ENCODE peak calls at places on chromosomes 4 and X, in eight cellular contexts. A, G, F, R, Z, Y, C and J are unnamed samples.

GRCh38 chr4:6288871-6289270 is 19.2 kb downstream of the WFS1 start:
- DNase-seq in R (no peak), Z (no peak), G (no peak), C (no peak), F (no peak), A (no peak), Y (no peak), J (no peak)

GRCh38 chr4:680565-680930 is 6.2 kb downstream of the MYL5 start:
- DNase-seq in R (peak), C (no peak), G (no peak), A (no peak), Y (no peak), Z (no peak), F (no peak), J (no peak)

GRCh38 chrX:24988314-24988713 is 27.5 kb downstream of the ARX start:
- DNase-seq in F (no peak), G (no peak), C (no peak), R (no peak), A (no peak), Z (no peak), Y (no peak), J (no peak)

GRCh38 chr4:121072080-121072835 is at the start of gene NDNF:
- DNase-seq in F (no peak), Y (peak), C (no peak), R (peak), A (peak), Z (no peak), G (no peak), J (no peak)

GRCh38 chrX:110806145-110806544 is 10.5 kb upstream of the CHRDL1 start:
- DNase-seq in G (peak), F (peak), A (no peak), Z (no peak), C (no peak), Y (no peak), R (peak), J (no peak)

GRCh38 chr4:13545394-13545808 is 1.1 kb upstream of the NKX3-2 start:
- DNase-seq in A (no peak), R (no peak), F (no peak), Y (no peak), C (no peak), Z (no peak), G (no peak), J (no peak)

GRCh38 chrX:118666521-118666920 is 60.9 kb upstream of the IL13RA1 start:
- DNase-seq in F (no peak), R (no peak), A (no peak), Y (no peak), G (no peak), Z (no peak), C (no peak), J (no peak)

GRCh38 chrX:82589410-82589809 is 918.7 kb upstream of the POU3F4 start:
- DNase-seq in Y (no peak), F (no peak), R (no peak), G (peak), Z (no peak), A (no peak), C (no peak), J (no peak)

GRCh38 chr4:80266902-80267380 is 477 bp downstream of the FGF5 start:
- DNase-seq in Z (no peak), F (peak), A (peak), R (peak), G (no peak), C (no peak), Y (no peak), J (no peak)

GRCh38 chr4:36467670-36468069 is 186.3 kb downstream of the DTHD1 start:
- DNase-seq in Y (no peak), Z (no peak), R (no peak), G (no peak), F (no peak), C (no peak), A (no peak), J (no peak)

GRCh38 chrX:1451251-1451675 is 1.4 kb downstream of the ASMTL start:
- DNase-seq in R (no peak), Z (no peak), C (no peak), A (no peak), F (no peak), Y (no peak), G (no peak), J (no peak)

GRCh38 chrX:41382699-41383645 is 49.0 kb downstream of the DDX3X start:
- DNase-seq in A (no peak), F (no peak), G (peak), C (no peak), Y (no peak), R (peak), Z (no peak), J (peak)

GRCh38 chr4:119041951-119042560 is 93.6 kb upstream of the MYOZ2 start:
- DNase-seq in F (no peak), C (no peak), Y (peak), A (peak), R (peak), G (peak), Z (peak), J (no peak)

GRCh38 chr4:184248216-184248615 is 30.5 kb upstream of the ENPP6 start:
- DNase-seq in G (no peak), C (no peak), F (no peak), Z (no peak), A (no peak), Y (no peak), R (peak), J (no peak)

GRCh38 chr4:94207469-94208224 is at the start of gene SMARCAD1:
- DNase-seq in Y (peak), F (peak), C (peak), A (peak), R (peak), Z (peak), G (peak), J (peak)

GRCh38 chrX:30948626-30949025 is 59.6 kb upstream of the TAB3 start:
- DNase-seq in C (no peak), Y (no peak), R (no peak), F (no peak), A (no peak), G (no peak), Z (no peak), J (no peak)

GRCh38 chr4:41932988-41933387 is 2.2 kb upstream of the TMEM33 start:
- DNase-seq in C (no peak), A (no peak), Z (no peak), R (no peak), F (no peak), G (no peak), Y (no peak), J (no peak)

GRCh38 chrX:318739-319578 is at the start of gene GTPBP6:
- DNase-seq in R (peak), G (peak), Z (peak), Y (peak), F (peak), A (no peak), C (no peak), J (peak)

GRCh38 chr4:3371581-3372001 is 70.2 kb upstream of the HGFAC start:
- DNase-seq in Z (no peak), Y (no peak), F (no peak), C (no peak), A (no peak), G (no peak), R (no peak), J (no peak)

GRCh38 chr4:110508827-110509446 is 33.0 kb downstream of the ENPEP start:
- DNase-seq in A (peak), C (no peak), Y (no peak), F (no peak), G (no peak), Z (no peak), R (peak), J (no peak)

GRCh38 chrX:155179343-155179997 is 36.8 kb upstream of the VBP1 start:
- DNase-seq in A (peak), R (no peak), G (no peak), Z (no peak), Y (no peak), C (no peak), F (no peak), J (no peak)

GRCh38 chrX:119654112-119654531 is 38.8 kb downstream of the SEPTIN6 start:
- DNase-seq in F (no peak), R (peak), G (no peak), A (peak), C (peak), Z (no peak), Y (peak), J (peak)

GRCh38 chr4:4666693-4667642 is 125.1 kb upstream of the STX18 start:
- DNase-seq in R (peak), Y (no peak), G (peak), A (no peak), C (no peak), Z (no peak), F (no peak), J (no peak)

GRCh38 chr4:40838742-40839141 is 89.0 kb downstream of the NSUN7 start:
- DNase-seq in A (no peak), Y (no peak), G (no peak), C (no peak), F (no peak), R (peak), Z (no peak), J (no peak)

GRCh38 chr4:169079942-169080827 is 70.1 kb upstream of the CBR4 start:
- DNase-seq in R (peak), C (no peak), Y (no peak), F (no peak), G (peak), Z (no peak), A (peak), J (peak)

GRCh38 chr4:62644372-62644771 is 1444.2 kb downstream of the ADGRL3 start:
- DNase-seq in G (peak), C (no peak), F (no peak), Z (no peak), R (no peak), A (peak), Y (no peak), J (no peak)

GRCh38 chr4:40200881-40201797 is 4.3 kb downstream of the RHOH start:
- DNase-seq in Z (no peak), G (no peak), Y (no peak), F (no peak), A (peak), C (no peak), R (no peak), J (no peak)

GRCh38 chr4:188452097-188452496 is 312.9 kb downstream of the TRIML1 start:
- DNase-seq in G (no peak), A (no peak), R (no peak), F (no peak), Z (no peak), Y (no peak), C (no peak), J (no peak)

GRCh38 chr4:138348055-138348454 is 105.9 kb upstream of the SLC7A11 start:
- DNase-seq in Y (no peak), G (no peak), C (no peak), R (peak), Z (no peak), A (peak), F (no peak), J (no peak)

GRCh38 chrX:107451754-107452153 is 2.3 kb downstream of the FRMPD3 start:
- DNase-seq in F (no peak), A (no peak), R (no peak), G (no peak), Z (no peak), Y (no peak), C (no peak), J (no peak)

GRCh38 chrX:49155243-49155899 is 7.2 kb upstream of the MAGIX start:
- DNase-seq in Z (no peak), A (peak), F (no peak), C (peak), R (peak), Y (peak), G (no peak), J (no peak)

GRCh38 chr4:10655968-10656367 is 28.6 kb downstream of the CLNK start:
- DNase-seq in G (peak), C (no peak), Z (no peak), A (no peak), Y (no peak), R (peak), F (no peak), J (peak)